ENCODE peak calls at places on chromosome 17, in five cellular contexts. O is fibroblast of villous mesenchyme, G is stomach, Q is OCI-LY7, Z is kidney. R is an unnamed sample.

GRCh38 chr17:8393470-8394231 is 4.0 kb downstream of the RNF222 start:
- DNase-seq in O (no peak), G (no peak), Q (peak), Z (no peak), R (no peak)

GRCh38 chr17:63035695-63036094 is 69.7 kb downstream of the TANC2 start:
- DNase-seq in O (no peak), G (no peak), Q (no peak), Z (no peak), R (no peak)

GRCh38 chr17:4899341-4900230 is at the start of gene C17orf107:
- DNase-seq in O (peak), G (peak), Q (no peak), Z (peak), R (peak)

GRCh38 chr17:28684963-28685362 is 23.0 kb downstream of the SUPT6H start:
- DNase-seq in O (peak), G (no peak), Q (no peak), Z (peak), R (peak)

GRCh38 chr17:16872351-16872751 is 99.6 kb downstream of the TNFRSF13B start:
- DNase-seq in O (no peak), G (peak), Q (no peak), Z (no peak), R (no peak)

GRCh38 chr17:50803676-50804075 is 31.7 kb upstream of the WFIKKN2 start:
- DNase-seq in O (no peak), G (no peak), Q (no peak), Z (no peak), R (no peak)

GRCh38 chr17:7579001-7579838 is at the start of gene CD68:
- DNase-seq in O (peak), G (peak), Q (peak), Z (peak), R (peak)

GRCh38 chr17:61568219-61569072 is 22.6 kb downstream of the NACA2 start:
- DNase-seq in O (no peak), G (no peak), Q (no peak), Z (no peak), R (no peak)

GRCh38 chr17:41667280-41668008 is 21.2 kb upstream of the EIF1 start:
- DNase-seq in O (no peak), G (no peak), Q (no peak), Z (peak), R (no peak)

GRCh38 chr17:8318536-8318935 is 8.5 kb downstream of the ARHGEF15 start:
- DNase-seq in O (no peak), G (no peak), Q (no peak), Z (no peak), R (no peak)

GRCh38 chr17:32110596-32110995 is 31.7 kb upstream of the RHOT1 start:
- DNase-seq in O (no peak), G (peak), Q (no peak), Z (no peak), R (no peak)

GRCh38 chr17:66344473-66344872 is 42.1 kb downstream of the PRKCA start:
- DNase-seq in O (no peak), G (no peak), Q (no peak), Z (no peak), R (no peak)

GRCh38 chr17:13721705-13722104 is 120.0 kb upstream of the HS3ST3A1 start:
- DNase-seq in O (no peak), G (no peak), Q (no peak), Z (no peak), R (no peak)

GRCh38 chr17:3448059-3448630 is 14.5 kb upstream of the OR1E2 start:
- DNase-seq in O (peak), G (no peak), Q (peak), Z (no peak), R (no peak)

GRCh38 chr17:49125449-49125848 is 7.1 kb upstream of the B4GALNT2 start:
- DNase-seq in O (no peak), G (no peak), Q (no peak), Z (peak), R (no peak)

GRCh38 chr17:44797809-44798208 is 32.3 kb downstream of the GJC1 start:
- DNase-seq in O (peak), G (no peak), Q (no peak), Z (no peak), R (no peak)

GRCh38 chr17:11608396-11608795 is 10.1 kb downstream of the DNAH9 start:
- DNase-seq in O (peak), G (peak), Q (no peak), Z (no peak), R (no peak)

GRCh38 chr17:61397086-61397842 is 2.4 kb upstream of the TBX2 start:
- DNase-seq in O (peak), G (no peak), Q (no peak), Z (peak), R (peak)

GRCh38 chr17:13525876-13526275 is 75.9 kb downstream of the HS3ST3A1 start:
- DNase-seq in O (no peak), G (no peak), Q (no peak), Z (peak), R (no peak)

GRCh38 chr17:2214887-2215615 is 88.5 kb downstream of the SMG6 start:
- DNase-seq in O (peak), G (no peak), Q (peak), Z (no peak), R (peak)

GRCh38 chr17:33786478-33786877 is 468.6 kb upstream of the CCL2 start:
- DNase-seq in O (no peak), G (no peak), Q (no peak), Z (no peak), R (no peak)

GRCh38 chr17:71580220-71580619 is 540.6 kb upstream of the SOX9 start:
- DNase-seq in O (no peak), G (no peak), Q (no peak), Z (no peak), R (no peak)

GRCh38 chr17:7141824-7142223 is 27.2 kb upstream of the ASGR2 start:
- DNase-seq in O (no peak), G (peak), Q (no peak), Z (no peak), R (no peak)

GRCh38 chr17:73291260-73291801 is 20.5 kb downstream of the CDC42EP4 start:
- DNase-seq in O (peak), G (peak), Q (no peak), Z (peak), R (peak)

GRCh38 chr17:8803531-8804416 is 4.6 kb upstream of the MFSD6L start:
- DNase-seq in O (no peak), G (no peak), Q (peak), Z (no peak), R (no peak)

GRCh38 chr17:933168-934083 is 46.1 kb downstream of the NXN start:
- DNase-seq in O (peak), G (peak), Q (no peak), Z (no peak), R (peak)

GRCh38 chr17:65430209-65430833 is 131.1 kb downstream of the AXIN2 start:
- DNase-seq in O (no peak), G (no peak), Q (no peak), Z (no peak), R (no peak)

GRCh38 chr17:50904522-50905459 is 38.6 kb upstream of the TOB1 start:
- DNase-seq in O (no peak), G (peak), Q (peak), Z (peak), R (peak)

GRCh38 chr17:81515530-81516041 is 3.0 kb upstream of the ACTG1 start:
- DNase-seq in O (no peak), G (no peak), Q (no peak), Z (peak), R (no peak)

GRCh38 chr17:65074778-65075250 is 18.3 kb upstream of the GNA13 start:
- DNase-seq in O (peak), G (no peak), Q (no peak), Z (peak), R (peak)

GRCh38 chr17:46199379-46199778 is 6.2 kb upstream of the KANSL1 start:
- DNase-seq in O (no peak), G (no peak), Q (no peak), Z (no peak), R (peak)

GRCh38 chr17:37219876-37220608 is 155.7 kb upstream of the C17orf78 start:
- DNase-seq in O (peak), G (no peak), Q (no peak), Z (no peak), R (peak)

GRCh38 chr17:37475713-37476420 is 13.8 kb upstream of the DUSP14 start:
- DNase-seq in O (no peak), G (no peak), Q (no peak), Z (no peak), R (no peak)

GRCh38 chr17:34997355-34997862 is 17.1 kb downstream of the LIG3 start:
- DNase-seq in O (peak), G (peak), Q (no peak), Z (peak), R (peak)

GRCh38 chr17:49995055-49995738 is at the start of gene DLX3:
- DNase-seq in O (peak), G (peak), Q (no peak), Z (peak), R (peak)

GRCh38 chr17:68468334-68468733 is 11.0 kb upstream of the WIPI1 start:
- DNase-seq in O (peak), G (no peak), Q (no peak), Z (no peak), R (peak)

GRCh38 chr17:71959129-71959528 is 161.7 kb upstream of the SOX9 start:
- DNase-seq in O (peak), G (no peak), Q (peak), Z (no peak), R (peak)

GRCh38 chr17:47829870-47830269 is 1.5 kb downstream of the MRPL10 start:
- DNase-seq in O (no peak), G (no peak), Q (no peak), Z (no peak), R (no peak)
- H3K4me3 ChIP-seq in O (no peak), G (peak), Q (peak), Z (peak), R (no peak)

GRCh38 chr17:76783146-76783545 is 45.2 kb downstream of the MFSD11 start:
- DNase-seq in O (no peak), G (no peak), Q (peak), Z (no peak), R (no peak)

GRCh38 chr17:76784926-76785325 is 47.0 kb downstream of the MFSD11 start:
- DNase-seq in O (no peak), G (no peak), Q (no peak), Z (no peak), R (no peak)

GRCh38 chr17:76781056-76781982 is 43.4 kb downstream of the MFSD11 start:
- DNase-seq in O (no peak), G (no peak), Q (peak), Z (no peak), R (no peak)
- TF ChIP-seq CTCF in O (no peak), G (no peak), Q (peak), Z (no peak), R (no peak)

GRCh38 chr17:43006639-43007551 is at the start of gene IFI35:
- DNase-seq in O (peak), G (peak), Q (peak), Z (peak), R (peak)
- H3K4me3 ChIP-seq in O (peak), G (peak), Q (peak), Z (peak), R (peak)

DNA sequence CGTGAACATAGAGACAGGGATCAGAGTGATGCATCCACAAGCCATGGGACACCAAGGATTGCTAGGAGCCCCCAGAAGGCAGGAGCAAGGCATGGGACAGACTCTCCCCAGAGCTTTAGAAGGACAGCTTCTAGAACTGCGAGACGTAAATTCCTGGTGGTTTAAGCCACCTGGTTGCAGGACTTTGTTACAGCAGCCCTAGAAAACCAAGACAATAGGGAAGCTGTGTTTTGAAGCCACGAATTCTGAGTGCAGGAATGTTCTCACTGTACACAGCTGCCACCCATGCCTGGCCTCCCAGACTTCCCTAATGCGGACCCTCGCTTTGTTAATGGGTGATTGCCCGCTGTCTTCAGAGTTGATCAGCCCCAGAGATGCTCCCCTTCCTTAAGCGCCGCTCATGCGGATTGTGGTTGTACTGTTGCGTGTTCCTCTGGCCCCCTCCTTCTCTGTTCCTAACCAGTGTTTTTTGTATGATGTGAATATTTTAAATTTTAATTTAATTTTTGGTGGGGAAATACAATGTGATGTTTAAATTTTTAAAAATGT is 177.1 kb downstream of the MSI2 start:
- DNase-seq in O (no peak), G (no peak), Q (no peak), Z (no peak), R (no peak)
- TF ChIP-seq CTCF in O (no peak), G (no peak), Q (no peak), Z (no peak), R (no peak)

GRCh38 chr17:40067710-40068109 is 4.9 kb downstream of the THRA start:
- DNase-seq in O (no peak), G (no peak), Q (no peak), Z (no peak), R (no peak)

GRCh38 chr17:40069751-40070643 is 7.2 kb downstream of the THRA start:
- DNase-seq in O (no peak), G (peak), Q (peak), Z (peak), R (peak)

GRCh38 chr17:40068584-40068916 is 5.8 kb downstream of the THRA start:
- DNase-seq in O (no peak), G (no peak), Q (no peak), Z (no peak), R (no peak)

GRCh38 chr17:40068917-40069750 is 6.4 kb downstream of the THRA start:
- DNase-seq in O (peak), G (peak), Q (peak), Z (peak), R (peak)

GRCh38 chr17:40068129-40068581 is 5.4 kb downstream of the THRA start:
- DNase-seq in O (no peak), G (no peak), Q (no peak), Z (no peak), R (no peak)
- H3K4me3 ChIP-seq in O (peak), G (peak), Q (peak), Z (peak), R (peak)

DNA sequence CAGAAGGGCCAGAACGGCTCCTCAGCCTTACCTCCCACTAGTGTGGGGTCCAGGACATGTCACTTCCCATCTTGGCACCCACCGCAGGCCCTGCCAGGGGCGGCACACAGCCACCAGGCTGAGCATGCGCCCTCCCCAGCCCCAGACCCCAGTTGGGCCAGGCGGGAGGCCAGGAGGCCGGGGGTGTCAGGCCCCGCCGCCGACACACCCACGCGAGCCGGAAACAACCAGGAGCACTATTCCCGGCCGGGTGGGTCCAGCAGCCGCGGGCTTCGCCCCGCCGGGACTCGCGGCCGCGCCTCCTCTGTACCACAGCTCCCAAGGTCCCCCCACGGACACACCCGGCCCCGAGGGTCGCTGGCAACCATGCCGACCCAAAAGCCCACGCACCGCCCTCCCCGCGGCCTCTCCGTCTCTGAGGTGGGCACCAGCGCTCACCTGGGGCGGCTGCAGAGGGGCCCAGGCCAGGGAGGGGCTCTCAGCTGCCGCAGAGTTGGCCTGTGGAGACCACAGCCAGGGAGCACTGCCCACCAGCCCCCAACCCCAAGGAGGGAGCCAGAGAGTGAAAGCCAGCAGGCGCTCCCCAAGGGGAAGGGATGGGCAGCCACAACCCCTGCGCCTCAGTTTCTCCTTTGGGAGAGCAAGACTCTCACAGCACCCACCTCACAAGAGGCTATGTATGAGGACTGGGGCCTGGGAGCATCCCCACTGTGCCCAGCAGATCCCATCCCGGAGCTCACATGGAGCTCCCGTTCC is 18.0 kb downstream of the B9D1 start:
- DNase-seq in O (no peak), G (no peak), Q (no peak), Z (peak), R (no peak)
- TF ChIP-seq CTCF in O (no peak), G (no peak), Q (no peak), Z (no peak), R (no peak)

DNA sequence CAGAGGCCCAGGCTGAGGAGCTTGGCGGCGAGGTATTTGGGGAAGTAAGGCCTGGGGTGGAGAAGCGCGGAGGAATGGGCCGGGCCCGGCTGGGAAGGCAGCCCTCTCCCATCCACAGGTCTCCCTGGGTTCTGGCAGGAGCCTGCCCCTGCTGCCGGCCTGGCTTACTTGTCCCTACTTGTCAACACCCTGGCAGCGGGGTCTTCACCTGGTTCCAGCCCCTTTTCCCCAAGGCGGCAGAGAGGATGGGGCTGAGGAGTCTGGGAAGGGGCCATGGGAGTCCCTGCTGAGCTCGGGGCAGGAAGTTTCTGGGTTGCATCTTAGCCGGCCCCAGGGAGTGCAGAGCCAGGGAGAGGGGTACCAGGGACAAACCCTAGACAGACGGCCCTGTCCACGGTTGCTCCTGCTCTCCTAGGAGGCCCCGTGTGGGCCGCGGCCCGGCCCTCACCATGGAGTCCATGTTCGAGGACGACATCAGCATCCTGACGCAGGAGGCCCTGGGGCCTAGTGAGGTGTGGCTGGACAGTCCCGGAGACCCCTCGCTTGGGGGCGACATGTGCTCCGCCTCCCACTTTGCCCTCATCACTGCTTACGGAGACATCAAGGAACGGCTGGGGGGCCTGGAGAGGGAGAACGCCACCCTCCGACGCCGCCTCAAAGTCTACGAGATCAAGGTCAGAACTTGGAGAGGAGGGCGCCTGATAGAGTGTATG is 1.9 kb downstream of the TBKBP1 start:
- DNase-seq in O (no peak), G (no peak), Q (no peak), Z (peak), R (peak)
- H3K4me3 ChIP-seq in O (peak), G (peak), Q (peak), Z (peak), R (peak)

GRCh38 chr17:77887464-77888241 is 70.8 kb upstream of the TNRC6C start:
- DNase-seq in O (peak), G (peak), Q (peak), Z (peak), R (peak)
- TF ChIP-seq CTCF in O (no peak), G (no peak), Q (no peak), Z (no peak), R (no peak)

GRCh38 chr17:79796570-79797491 is at the start of gene CBX8:
- DNase-seq in O (peak), G (peak), Q (peak), Z (peak), R (peak)

GRCh38 chr17:79795795-79796569 is 895 bp downstream of the CBX8 start:
- DNase-seq in O (no peak), G (no peak), Q (peak), Z (no peak), R (peak)

GRCh38 chr17:79792984-79793923 is 3.6 kb downstream of the CBX8 start:
- DNase-seq in O (peak), G (no peak), Q (no peak), Z (peak), R (peak)

GRCh38 chr17:79793924-79794304 is 3.0 kb downstream of the CBX8 start:
- DNase-seq in O (no peak), G (no peak), Q (no peak), Z (no peak), R (no peak)

GRCh38 chr17:79794659-79795511 is 2.0 kb downstream of the CBX8 start:
- DNase-seq in O (no peak), G (no peak), Q (no peak), Z (peak), R (no peak)
- H3K4me3 ChIP-seq in O (no peak), G (no peak), Q (no peak), Z (no peak), R (no peak)

GRCh38 chr17:36014946-36015345 is 2.8 kb downstream of the CCL23 start:
- DNase-seq in O (no peak), G (no peak), Q (no peak), Z (no peak), R (no peak)

GRCh38 chr17:36004604-36005003 is 3.3 kb upstream of the CCL15 start:
- DNase-seq in O (no peak), G (no peak), Q (no peak), Z (no peak), R (no peak)

DNA sequence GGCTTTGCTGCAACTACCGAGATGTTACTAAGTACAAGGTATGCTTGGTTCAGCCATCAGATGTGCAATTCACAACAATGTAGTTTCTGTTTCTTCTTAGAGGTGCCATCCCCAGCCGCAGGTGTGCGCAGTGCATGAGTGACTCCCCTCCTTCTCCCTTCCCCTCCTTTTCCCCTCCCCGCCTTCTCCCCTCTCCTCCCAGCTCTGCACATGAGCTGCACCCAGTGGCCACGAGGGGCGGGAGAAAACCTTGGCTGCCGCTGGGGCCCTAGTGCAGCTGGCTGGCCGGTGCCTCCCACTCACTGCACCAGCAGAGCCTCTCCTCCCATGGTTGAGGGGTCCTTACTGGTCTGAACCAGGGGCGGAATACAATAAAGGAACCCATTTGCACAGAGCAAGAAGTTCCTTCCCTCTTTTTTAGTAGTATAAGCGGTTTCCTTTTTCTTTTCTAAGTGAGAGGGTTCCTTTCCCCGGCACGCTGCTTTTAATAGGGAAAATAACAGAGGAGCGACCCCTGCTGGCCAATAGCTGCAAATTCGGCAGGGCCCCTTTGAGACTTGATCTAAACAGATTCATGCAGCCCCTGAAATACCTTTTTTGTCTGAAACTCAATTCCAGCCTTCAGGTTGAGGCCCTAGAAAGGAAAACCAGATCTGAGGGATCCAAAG is 7.8 kb upstream of the CCL15 start:
- DNase-seq in O (peak), G (no peak), Q (peak), Z (no peak), R (peak)
- TF ChIP-seq CTCF in O (peak), G (no peak), Q (peak), Z (no peak), R (peak)